ENCODE peak calls at places on chromosomes 1 and 21, in eight cellular contexts. Y is aorta; S is NCI-H2107; Q is CD8-positive, alpha-beta memory T cell; R is stimulated activated CD4-positive, alpha-beta T cell treated with anti-CD3 and anti-CD28 coated beads, TNF-alpha, amount 100 ng/mL, for 1 hour; M is stimulated activated CD8-positive, alpha-beta memory T cell treated with anti-CD3 and anti-CD28 coated beads, Interleukin-7, amount 100 ng/mL, for 1 hour; G is AG20443; B is activated CD4-positive, alpha-beta T cell treated with anti-CD3 and anti-CD28 coated beads for 48 hours. N is an unnamed sample.

GRCh38 chr1:39189592-39190041 is 14.9 kb upstream of the MACF1 start:
- DNase-seq in Y (no peak), S (no peak), Q (no peak), R (no peak), M (no peak), G (no peak), B (no peak), N (no peak)

GRCh38 chr1:29826646-29827045 is 590.3 kb downstream of the PTPRU start:
- DNase-seq in Y (no peak), S (no peak), Q (no peak), R (no peak), M (no peak), G (no peak), B (no peak), N (no peak)

GRCh38 chr1:213987422-213987875 is 324 bp upstream of the PROX1 start:
- DNase-seq in Y (peak), S (no peak), Q (no peak), R (no peak), M (no peak), G (no peak), B (no peak), N (peak)

GRCh38 chr1:100627018-100627716 is 89.2 kb downstream of the GPR88 start:
- DNase-seq in Y (no peak), S (no peak), Q (no peak), R (no peak), M (no peak), G (peak), B (no peak), N (no peak)

GRCh38 chr1:43603004-43603403 is 46.9 kb upstream of the KDM4A start:
- DNase-seq in Y (no peak), S (no peak), Q (no peak), R (no peak), M (no peak), G (no peak), B (no peak), N (no peak)

GRCh38 chr1:15211424-15211823 is 35.6 kb upstream of the FHAD1 start:
- DNase-seq in Y (no peak), S (no peak), Q (no peak), R (no peak), M (no peak), G (no peak), B (no peak), N (no peak)

GRCh38 chr1:43405219-43405875 is 15.6 kb downstream of the SZT2 start:
- DNase-seq in Y (no peak), S (no peak), Q (no peak), R (no peak), M (no peak), G (no peak), B (no peak), N (no peak)

GRCh38 chr21:29224006-29224405 is 74.7 kb upstream of the BACH1 start:
- DNase-seq in Y (no peak), S (no peak), Q (no peak), R (no peak), M (no peak), G (no peak), B (no peak), N (no peak)

GRCh38 chr1:43831866-43832654 is 101.5 kb upstream of the ARTN start:
- DNase-seq in Y (no peak), S (no peak), Q (no peak), R (no peak), M (no peak), G (no peak), B (peak), N (no peak)

GRCh38 chr1:5763971-5764370 is 228.3 kb downstream of the NPHP4 start:
- DNase-seq in Y (no peak), S (no peak), Q (no peak), R (no peak), M (no peak), G (no peak), B (no peak), N (no peak)

GRCh38 chr1:50878434-50878833 is 81.6 kb downstream of the FAF1 start:
- DNase-seq in Y (no peak), S (no peak), Q (no peak), R (no peak), M (no peak), G (no peak), B (no peak), N (no peak)

GRCh38 chr1:34754878-34755637 is at the start of gene GJB5:
- DNase-seq in Y (peak), S (no peak), Q (no peak), R (no peak), M (no peak), G (no peak), B (no peak), N (no peak)

GRCh38 chr1:178564086-178564782 is 51.3 kb downstream of the TEX35 start:
- DNase-seq in Y (no peak), S (no peak), Q (no peak), R (no peak), M (no peak), G (no peak), B (no peak), N (no peak)

GRCh38 chr1:229717774-229718173 is 91.7 kb downstream of the URB2 start:
- DNase-seq in Y (no peak), S (no peak), Q (no peak), R (no peak), M (no peak), G (no peak), B (no peak), N (no peak)

GRCh38 chr1:178502330-178502714 is 5.6 kb upstream of the CLEC20A start:
- DNase-seq in Y (no peak), S (no peak), Q (no peak), R (no peak), M (no peak), G (no peak), B (no peak), N (no peak)

GRCh38 chr1:43530483-43531452 is at the start of gene PTPRF:
- DNase-seq in Y (peak), S (peak), Q (peak), R (no peak), M (no peak), G (peak), B (peak), N (no peak)

GRCh38 chr21:45994738-45995685 is 13.4 kb downstream of the COL6A1 start:
- DNase-seq in Y (peak), S (no peak), Q (peak), R (no peak), M (no peak), G (no peak), B (peak), N (no peak)

GRCh38 chr1:206953626-206954025 is 7.4 kb upstream of the PIGR start:
- DNase-seq in Y (no peak), S (no peak), Q (no peak), R (no peak), M (no peak), G (no peak), B (no peak), N (no peak)

GRCh38 chr1:160862151-160863061 is at the start of gene CD244:
- DNase-seq in Y (no peak), S (no peak), Q (peak), R (no peak), M (peak), G (no peak), B (peak), N (no peak)

GRCh38 chr1:234342749-234343148 is 30.5 kb upstream of the COA6 start:
- DNase-seq in Y (no peak), S (no peak), Q (no peak), R (no peak), M (no peak), G (no peak), B (no peak), N (no peak)

GRCh38 chr1:37360011-37360410 is 114.4 kb upstream of the ZC3H12A start:
- DNase-seq in Y (no peak), S (no peak), Q (no peak), R (no peak), M (no peak), G (no peak), B (no peak), N (no peak)